ENCODE peak calls at places on chromosomes 1 and 21, in five cellular contexts. N, Y, V, K and W are unnamed samples.

GRCh38 chr1:9435854-9436253 is 103.4 kb upstream of the SLC25A33 start:
- DNase-seq in Y (no peak), V (no peak), K (no peak), N (no peak), W (no peak)

GRCh38 chr1:6674796-6675195 is 26.8 kb downstream of the DNAJC11 start:
- DNase-seq in V (no peak), N (no peak), Y (no peak), K (no peak), W (no peak)

GRCh38 chr1:118983558-118984021 is 4.6 kb downstream of the TBX15 start:
- DNase-seq in Y (no peak), K (peak), N (no peak), V (no peak), W (no peak)

GRCh38 chr1:218943371-218943770 is 230.3 kb upstream of the LYPLAL1 start:
- DNase-seq in N (no peak), K (no peak), V (no peak), Y (no peak), W (no peak)

GRCh38 chr1:237901284-237901870 is 10.7 kb upstream of the ZP4 start:
- DNase-seq in N (peak), K (no peak), Y (no peak), V (peak), W (peak)

GRCh38 chr1:21077085-21077484 is 99.6 kb downstream of the EIF4G3 start:
- DNase-seq in N (no peak), V (no peak), K (no peak), Y (no peak), W (peak)

GRCh38 chr1:204889681-204890373 is 19.2 kb downstream of the NFASC start:
- DNase-seq in K (no peak), Y (no peak), N (no peak), V (no peak), W (no peak)

GRCh38 chr1:85579619-85580018 is 942 bp upstream of the CCN1 start:
- DNase-seq in V (peak), N (peak), Y (no peak), K (peak), W (no peak)

GRCh38 chr1:220281159-220281574 is 8.9 kb upstream of the RAB3GAP2 start:
- DNase-seq in Y (no peak), V (peak), N (peak), K (no peak), W (peak)

GRCh38 chr1:20552728-20553571 is 577 bp downstream of the FAM43B start:
- DNase-seq in V (peak), K (no peak), N (peak), Y (no peak), W (peak)

GRCh38 chr1:45972621-45973020 is 159.8 kb downstream of the PIK3R3 start:
- DNase-seq in N (no peak), V (no peak), Y (no peak), K (no peak), W (no peak)

GRCh38 chr1:214902636-214903320 is 179.8 kb upstream of the KCNK2 start:
- DNase-seq in Y (no peak), N (no peak), V (no peak), K (no peak), W (peak)

GRCh38 chr1:158188618-158189017 is 7.9 kb downstream of the CD1D start:
- DNase-seq in K (no peak), Y (no peak), V (no peak), N (no peak), W (no peak)

GRCh38 chr1:19156676-19157075 is 53.4 kb downstream of the UBR4 start:
- DNase-seq in K (no peak), N (no peak), Y (no peak), V (no peak), W (peak)

GRCh38 chr1:32864375-32865019 is 6.2 kb downstream of the FNDC5 start:
- DNase-seq in Y (no peak), K (peak), N (no peak), V (no peak), W (no peak)

GRCh38 chr21:36695671-36696389 is 3.1 kb upstream of the SIM2 start:
- DNase-seq in K (no peak), N (peak), V (no peak), Y (no peak), W (no peak)

GRCh38 chr1:204350857-204351573 is 8.7 kb downstream of the PLEKHA6 start:
- DNase-seq in N (peak), Y (peak), V (no peak), K (peak), W (no peak)

GRCh38 chr1:20233394-20233793 is 47.1 kb upstream of the PLA2G2C start:
- DNase-seq in N (peak), Y (no peak), K (no peak), V (peak), W (peak)

GRCh38 chr1:47228644-47229030 is 3.4 kb downstream of the TAL1 start:
- DNase-seq in N (no peak), K (no peak), Y (no peak), V (no peak), W (no peak)

GRCh38 chr1:201354151-201354900 is 23.2 kb downstream of the TNNT2 start:
- DNase-seq in V (no peak), N (no peak), Y (no peak), K (no peak), W (no peak)

GRCh38 chr1:154400381-154400801 is 4.8 kb upstream of the IL6R start:
- DNase-seq in Y (no peak), N (no peak), V (no peak), K (no peak), W (no peak)

GRCh38 chr1:5983361-5984103 is 8.7 kb downstream of the NPHP4 start:
- DNase-seq in V (no peak), N (no peak), K (no peak), Y (peak), W (peak)

GRCh38 chr1:97366986-97367385 is 553.8 kb downstream of the DPYD start:
- DNase-seq in Y (no peak), N (no peak), K (no peak), V (no peak), W (peak)

GRCh38 chr1:183180213-183180612 is 5.9 kb upstream of the LAMC2 start:
- DNase-seq in N (no peak), K (peak), V (peak), Y (no peak), W (peak)

GRCh38 chr1:224759570-224760562 is 143.7 kb downstream of the CNIH3 start:
- DNase-seq in V (no peak), N (peak), K (no peak), Y (no peak), W (no peak)

GRCh38 chr1:1315435-1315901 is 7.1 kb downstream of the PUSL1 start:
- DNase-seq in N (peak), Y (no peak), V (no peak), K (no peak), W (no peak)

GRCh38 chr1:17540255-17541001 is 930 bp downstream of the ARHGEF10L start:
- DNase-seq in V (no peak), N (peak), K (peak), Y (no peak), W (no peak)

GRCh38 chr1:74468982-74469603 is 43.3 kb downstream of the LRRC53 start:
- DNase-seq in K (no peak), Y (no peak), N (peak), V (peak), W (peak)

GRCh38 chr1:157042852-157043251 is 2.7 kb downstream of the ARHGEF11 start:
- DNase-seq in K (no peak), N (no peak), V (no peak), Y (no peak), W (no peak)
- H3K4me3 ChIP-seq in K (peak), N (peak), V (no peak), Y (no peak), W (no peak)

DNA sequence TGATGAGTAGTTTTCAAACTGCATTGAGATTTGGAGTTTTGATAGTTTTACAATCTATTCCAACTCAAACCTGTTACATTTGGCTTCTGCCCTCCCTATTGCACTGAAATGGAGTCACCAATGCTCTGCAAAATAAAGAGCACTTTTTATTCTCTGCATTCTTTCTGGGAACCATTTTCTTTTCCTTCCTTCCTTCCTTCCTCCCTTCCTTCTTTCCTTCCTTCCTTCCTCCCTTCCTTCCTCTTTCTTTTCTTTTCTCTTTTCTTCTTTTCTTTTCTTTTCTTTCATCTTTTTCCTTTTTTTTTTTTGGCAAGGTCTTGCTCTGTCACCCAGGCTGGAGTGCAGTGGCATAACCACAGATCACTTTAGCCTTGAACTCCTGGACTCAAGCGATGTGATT is 114.2 kb downstream of the TBX19 start:
- DNase-seq in V (no peak), K (no peak), N (no peak), Y (no peak), W (no peak)
- TF ChIP-seq CTCF in V (no peak), K (no peak), N (no peak), Y (no peak), W (no peak)

DNA sequence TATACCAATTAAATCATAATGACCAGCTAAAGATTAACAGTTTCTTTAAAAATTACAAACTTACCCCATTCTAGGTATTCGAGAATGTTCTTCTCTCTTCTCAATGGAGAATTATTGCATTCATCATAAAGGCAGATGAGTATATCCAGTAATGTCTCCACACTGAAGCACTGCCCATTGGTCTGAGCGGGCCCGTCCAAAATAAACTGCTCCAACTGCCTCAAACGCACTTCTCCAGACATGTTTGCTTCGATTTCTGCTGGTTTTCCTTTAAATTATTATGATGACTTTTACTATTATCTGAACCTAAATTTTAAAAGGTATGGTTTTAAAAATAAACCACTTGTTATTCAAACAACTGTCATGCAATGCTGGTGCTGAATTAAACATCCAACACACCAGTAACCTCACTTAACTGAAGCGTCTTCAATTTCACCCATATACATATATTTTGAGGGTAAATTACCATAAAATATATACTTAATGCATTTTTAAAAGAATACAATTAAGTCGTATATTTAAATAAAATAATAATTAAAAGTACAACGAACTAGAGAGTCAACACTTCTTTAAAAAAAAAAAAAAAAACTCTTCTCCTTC is 1.3 kb downstream of the CDC42BPA start:
- DNase-seq in Y (no peak), V (peak), N (peak), K (no peak), W (peak)
- H3K4me3 ChIP-seq in Y (peak), V (peak), N (peak), K (peak), W (peak)

DNA sequence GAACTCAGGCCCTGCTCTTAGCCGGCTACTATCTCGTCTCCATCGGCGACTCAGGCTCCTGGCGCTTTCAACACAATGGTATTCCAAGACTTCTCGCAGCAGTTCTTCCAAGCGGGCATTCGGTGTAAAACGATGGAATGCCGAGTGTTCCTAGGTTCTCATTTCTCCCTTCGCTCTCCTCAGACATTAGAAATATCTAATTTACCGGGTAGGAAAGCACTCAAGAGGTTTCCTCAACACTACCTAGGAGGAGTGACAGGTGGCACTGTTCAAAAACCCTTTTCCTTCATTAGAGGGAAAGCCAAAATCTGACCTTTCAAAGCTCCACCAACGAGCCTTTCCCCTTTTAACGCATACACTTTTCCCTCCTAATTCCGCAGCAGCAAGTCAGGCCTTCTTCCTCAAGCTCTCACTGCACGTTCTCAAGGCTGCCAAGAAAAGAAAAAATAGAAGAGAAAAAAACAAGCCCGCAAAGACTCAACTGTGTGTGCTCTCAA is 601 bp downstream of the UBE2G2 start:
- DNase-seq in N (peak), Y (no peak), K (no peak), V (peak), W (peak)
- TF ChIP-seq CTCF in N (peak), Y (no peak), K (peak), V (peak), W (peak)

GRCh38 chr1:108747898-108748297 is 1.4 kb downstream of the STXBP3 start:
- DNase-seq in N (no peak), K (no peak), V (no peak), Y (no peak), W (no peak)
- H3K4me3 ChIP-seq in N (peak), K (peak), V (peak), Y (no peak), W (peak)

DNA sequence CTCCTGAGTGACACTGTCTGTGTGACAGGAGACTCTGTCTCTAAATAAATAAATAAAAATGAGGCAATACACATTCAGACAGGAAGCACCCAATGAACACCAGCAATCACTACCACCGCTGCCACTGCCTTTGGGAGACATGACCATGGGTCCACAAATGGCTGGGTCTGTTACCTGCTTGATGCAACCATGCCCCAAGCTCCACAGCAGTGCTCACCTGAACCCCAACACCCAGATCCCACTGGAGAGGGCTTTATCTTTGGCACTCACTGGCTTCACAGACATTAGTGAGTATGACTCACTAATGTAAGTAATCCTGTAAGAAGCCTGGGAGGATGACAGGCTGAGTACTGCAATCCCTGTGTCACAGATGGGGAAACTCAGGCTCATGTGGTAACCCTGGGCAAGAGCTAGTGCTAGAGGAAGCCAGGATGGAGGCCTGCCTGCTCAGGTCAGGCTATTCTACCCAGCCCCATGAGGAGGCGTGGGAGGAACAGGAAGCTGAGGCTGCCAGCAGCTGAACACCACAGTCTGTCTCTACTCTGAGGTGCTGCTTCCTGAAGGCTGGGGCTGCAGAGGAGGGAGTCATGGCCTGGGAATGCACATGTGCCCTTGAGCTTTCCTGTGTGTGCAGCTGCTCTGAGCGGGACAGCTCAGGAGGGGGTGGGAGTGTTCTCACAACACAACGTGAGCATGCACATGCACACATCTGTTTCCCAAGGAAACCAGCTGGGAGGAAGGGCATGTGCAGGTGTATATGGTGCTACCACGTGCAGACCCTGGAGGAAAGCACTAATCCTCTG is 43.0 kb downstream of the SLC9A1 start:
- DNase-seq in V (peak), Y (peak), N (no peak), K (peak), W (peak)
- TF ChIP-seq CTCF in V (no peak), Y (peak), N (no peak), K (no peak), W (peak)

GRCh38 chr1:151859814-151860405 is 6.4 kb upstream of the THEM5 start:
- DNase-seq in V (no peak), Y (no peak), N (no peak), K (no peak), W (no peak)
- H3K4me3 ChIP-seq in V (no peak), Y (no peak), N (no peak), K (no peak), W (no peak)

DNA sequence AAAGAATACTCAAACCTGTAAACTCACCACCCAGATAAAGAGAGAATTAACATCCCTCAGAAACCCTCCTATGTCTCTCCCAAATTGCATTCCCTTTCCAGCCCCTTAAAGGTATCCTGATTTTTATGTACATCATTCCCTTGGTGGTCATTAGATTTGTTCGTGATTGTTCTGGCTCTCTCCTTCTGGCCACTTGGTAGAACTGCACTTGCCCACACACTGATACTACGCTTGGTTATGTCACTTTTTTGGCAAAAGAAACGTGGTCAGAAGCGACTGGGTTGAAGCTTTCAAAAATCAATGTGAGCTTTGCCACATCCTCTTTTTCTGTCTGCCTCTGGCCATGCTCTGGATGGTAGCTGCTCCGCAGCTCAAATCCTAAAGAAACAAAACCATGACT is 76.3 kb downstream of the KRTAP19-8 start:
- DNase-seq in N (peak), V (no peak), K (no peak), Y (no peak), W (no peak)
- TF ChIP-seq CTCF in N (peak), V (no peak), K (no peak), Y (no peak), W (no peak)